ENCODE peak calls at places on chromosomes 16 and 17, in ten cellular contexts. One of them, this sample, is unnamed.

GRCh38 chr16:84959784-84960417 is 51.4 kb downstream of the ZDHHC7 start:
- DNase-seq in astrocyte: no peak
- DNase-seq in substantia nigra: no peak
- DNase-seq in M059J: no peak
- DNase-seq in activated effector memory CD4-positive, alpha-beta T cell treated with anti-CD3 and anti-CD28 coated beads, Interleukin-2, amount 50 U/mL, for 16 hours: no peak
- DNase-seq in GM23338: no peak
- DNase-seq in GM18507: no peak
- DNase-seq in memory B cell: no peak
- DNase-seq in progenitor cell of endocrine pancreas: no peak
- DNase-seq in activated B cell treated with CpG ODN at 0.5 μM for 24 hours: no peak
- DNase-seq in this sample: no peak

GRCh38 chr17:47238321-47239010 is 15.2 kb upstream of the ITGB3 start:
- DNase-seq in GM23338: no peak
- DNase-seq in astrocyte: no peak
- DNase-seq in activated effector memory CD4-positive, alpha-beta T cell treated with anti-CD3 and anti-CD28 coated beads, Interleukin-2, amount 50 U/mL, for 16 hours: no peak
- DNase-seq in memory B cell: no peak
- DNase-seq in progenitor cell of endocrine pancreas: no peak
- DNase-seq in activated B cell treated with CpG ODN at 0.5 μM for 24 hours: no peak
- DNase-seq in substantia nigra: no peak
- DNase-seq in M059J: no peak
- DNase-seq in GM18507: no peak
- DNase-seq in this sample: no peak

GRCh38 chr17:42010898-42011516 is 6.2 kb downstream of the DNAJC7 start:
- DNase-seq in substantia nigra: no peak
- DNase-seq in M059J: peak
- DNase-seq in astrocyte: no peak
- DNase-seq in GM18507: no peak
- DNase-seq in GM23338: peak
- DNase-seq in memory B cell: no peak
- DNase-seq in activated effector memory CD4-positive, alpha-beta T cell treated with anti-CD3 and anti-CD28 coated beads, Interleukin-2, amount 50 U/mL, for 16 hours: no peak
- DNase-seq in progenitor cell of endocrine pancreas: no peak
- DNase-seq in activated B cell treated with CpG ODN at 0.5 μM for 24 hours: no peak
- DNase-seq in this sample: no peak

GRCh38 chr17:39634384-39634871 is 2.5 kb upstream of the STARD3 start:
- DNase-seq in substantia nigra: no peak
- DNase-seq in activated effector memory CD4-positive, alpha-beta T cell treated with anti-CD3 and anti-CD28 coated beads, Interleukin-2, amount 50 U/mL, for 16 hours: no peak
- DNase-seq in activated B cell treated with CpG ODN at 0.5 μM for 24 hours: no peak
- DNase-seq in GM23338: peak
- DNase-seq in progenitor cell of endocrine pancreas: no peak
- DNase-seq in astrocyte: no peak
- DNase-seq in GM18507: no peak
- DNase-seq in M059J: peak
- DNase-seq in memory B cell: peak
- DNase-seq in this sample: no peak

GRCh38 chr17:48100591-48101011 is 677 bp downstream of the CBX1 start:
- DNase-seq in activated effector memory CD4-positive, alpha-beta T cell treated with anti-CD3 and anti-CD28 coated beads, Interleukin-2, amount 50 U/mL, for 16 hours: no peak
- DNase-seq in progenitor cell of endocrine pancreas: peak
- DNase-seq in astrocyte: peak
- DNase-seq in GM23338: peak
- DNase-seq in activated B cell treated with CpG ODN at 0.5 μM for 24 hours: no peak
- DNase-seq in memory B cell: no peak
- DNase-seq in GM18507: no peak
- DNase-seq in substantia nigra: peak
- DNase-seq in M059J: peak
- DNase-seq in this sample: peak

GRCh38 chr16:2329532-2329931 is 11.0 kb downstream of the ABCA3 start:
- DNase-seq in M059J: no peak
- DNase-seq in GM18507: no peak
- DNase-seq in progenitor cell of endocrine pancreas: no peak
- DNase-seq in GM23338: peak
- DNase-seq in astrocyte: no peak
- DNase-seq in substantia nigra: no peak
- DNase-seq in activated B cell treated with CpG ODN at 0.5 μM for 24 hours: no peak
- DNase-seq in activated effector memory CD4-positive, alpha-beta T cell treated with anti-CD3 and anti-CD28 coated beads, Interleukin-2, amount 50 U/mL, for 16 hours: no peak
- DNase-seq in memory B cell: no peak
- DNase-seq in this sample: no peak

GRCh38 chr16:56767018-56767417 is 37.1 kb downstream of the NUP93 start:
- DNase-seq in activated B cell treated with CpG ODN at 0.5 μM for 24 hours: no peak
- DNase-seq in activated effector memory CD4-positive, alpha-beta T cell treated with anti-CD3 and anti-CD28 coated beads, Interleukin-2, amount 50 U/mL, for 16 hours: no peak
- DNase-seq in M059J: no peak
- DNase-seq in memory B cell: no peak
- DNase-seq in GM18507: no peak
- DNase-seq in progenitor cell of endocrine pancreas: no peak
- DNase-seq in astrocyte: no peak
- DNase-seq in substantia nigra: no peak
- DNase-seq in GM23338: no peak
- DNase-seq in this sample: no peak

GRCh38 chr17:73196500-73196899 is 3.6 kb downstream of the COG1 start:
- DNase-seq in GM18507: no peak
- DNase-seq in activated effector memory CD4-positive, alpha-beta T cell treated with anti-CD3 and anti-CD28 coated beads, Interleukin-2, amount 50 U/mL, for 16 hours: peak
- DNase-seq in GM23338: peak
- DNase-seq in M059J: no peak
- DNase-seq in substantia nigra: peak
- DNase-seq in memory B cell: no peak
- DNase-seq in astrocyte: no peak
- DNase-seq in progenitor cell of endocrine pancreas: no peak
- DNase-seq in activated B cell treated with CpG ODN at 0.5 μM for 24 hours: no peak
- DNase-seq in this sample: peak

GRCh38 chr16:50210266-50211038 is 55.9 kb upstream of the ADCY7 start:
- DNase-seq in activated effector memory CD4-positive, alpha-beta T cell treated with anti-CD3 and anti-CD28 coated beads, Interleukin-2, amount 50 U/mL, for 16 hours: peak
- DNase-seq in progenitor cell of endocrine pancreas: peak
- DNase-seq in GM18507: peak
- DNase-seq in substantia nigra: peak
- DNase-seq in M059J: peak
- DNase-seq in GM23338: peak
- DNase-seq in activated B cell treated with CpG ODN at 0.5 μM for 24 hours: no peak
- DNase-seq in astrocyte: peak
- DNase-seq in memory B cell: peak
- DNase-seq in this sample: peak

GRCh38 chr17:46950615-46950996 is 27.6 kb downstream of the GOSR2 start:
- DNase-seq in astrocyte: no peak
- DNase-seq in M059J: no peak
- DNase-seq in progenitor cell of endocrine pancreas: no peak
- DNase-seq in GM18507: no peak
- DNase-seq in memory B cell: no peak
- DNase-seq in GM23338: no peak
- DNase-seq in substantia nigra: no peak
- DNase-seq in activated effector memory CD4-positive, alpha-beta T cell treated with anti-CD3 and anti-CD28 coated beads, Interleukin-2, amount 50 U/mL, for 16 hours: no peak
- DNase-seq in activated B cell treated with CpG ODN at 0.5 μM for 24 hours: no peak
- DNase-seq in this sample: no peak

GRCh38 chr16:31712064-31712540 is 161.5 kb upstream of the ZNF267 start:
- DNase-seq in memory B cell: no peak
- DNase-seq in GM18507: no peak
- DNase-seq in M059J: no peak
- DNase-seq in activated effector memory CD4-positive, alpha-beta T cell treated with anti-CD3 and anti-CD28 coated beads, Interleukin-2, amount 50 U/mL, for 16 hours: no peak
- DNase-seq in GM23338: no peak
- DNase-seq in progenitor cell of endocrine pancreas: no peak
- DNase-seq in activated B cell treated with CpG ODN at 0.5 μM for 24 hours: no peak
- DNase-seq in astrocyte: no peak
- DNase-seq in substantia nigra: no peak
- DNase-seq in this sample: no peak

GRCh38 chr16:25106567-25107465 is 4.7 kb upstream of the LCMT1 start:
- DNase-seq in substantia nigra: peak
- DNase-seq in memory B cell: peak
- DNase-seq in M059J: peak
- DNase-seq in astrocyte: peak
- DNase-seq in progenitor cell of endocrine pancreas: peak
- DNase-seq in activated effector memory CD4-positive, alpha-beta T cell treated with anti-CD3 and anti-CD28 coated beads, Interleukin-2, amount 50 U/mL, for 16 hours: peak
- DNase-seq in GM18507: peak
- DNase-seq in GM23338: peak
- DNase-seq in activated B cell treated with CpG ODN at 0.5 μM for 24 hours: peak
- DNase-seq in this sample: peak